ENCODE peak calls at places on chromosomes 6 and 20, in four cellular contexts. L is IMR-90; U is endothelial cell of umbilical vein; V is CD4-positive, alpha-beta memory T cell. B is an unnamed sample. For H3K4me1, the result is how much of the 10 kb centered on the place peaks cover.

GRCh38 chr6:165922309-165922794 is 245.3 kb downstream of the TBXT start:
- DNase-seq in V (no peak), U (no peak), L (peak), B (no peak)

GRCh38 chr6:107489636-107490567 is at the start of gene SOBP:
- DNase-seq in L (peak), V (peak), U (peak), B (peak)

GRCh38 chr6:73121421-73121993 is 103.8 kb downstream of the KHDC1L start:
- DNase-seq in U (peak), L (peak), V (no peak), B (no peak)

GRCh38 chr6:33213166-33213988 is 5.1 kb downstream of the RING1 start:
- DNase-seq in L (no peak), V (no peak), U (no peak), B (no peak)

GRCh38 chr20:42442728-42443127 is 747.0 kb downstream of the PTPRT start:
- DNase-seq in U (no peak), V (no peak), L (no peak), B (no peak)

GRCh38 chr6:120395330-120395729 is 939.0 kb downstream of the TBC1D32 start:
- DNase-seq in V (no peak), U (no peak), L (no peak), B (no peak)

GRCh38 chr6:107957165-107957908 is 671 bp downstream of the SEC63 start:
- DNase-seq in U (peak), V (peak), L (peak), B (peak)

GRCh38 chr6:12060780-12061619 is 48.9 kb downstream of the HIVEP1 start:
- DNase-seq in U (no peak), L (peak), V (peak), B (peak)

GRCh38 chr20:10306440-10307358 is 88.1 kb downstream of the SNAP25 start:
- DNase-seq in V (peak), U (peak), L (peak), B (no peak)

GRCh38 chr6:109340811-109341210 is 41.5 kb downstream of the CD164 start:
- DNase-seq in V (no peak), L (no peak), U (no peak), B (no peak)

GRCh38 chr6:84150680-84151079 is 76.8 kb downstream of the CEP162 start:
- DNase-seq in L (peak), U (no peak), V (no peak), B (no peak)

GRCh38 chr6:131756039-131756438 is 45.2 kb upstream of the CTAGE9 start:
- DNase-seq in L (no peak), U (no peak), V (no peak), B (no peak)

GRCh38 chr6:142892254-142893021 is 52.5 kb downstream of the HIVEP2 start:
- DNase-seq in L (no peak), V (no peak), U (no peak), B (no peak)

GRCh38 chr6:14728396-14729024 is 517.4 kb upstream of the JARID2 start:
- DNase-seq in U (no peak), V (no peak), L (peak), B (peak)

GRCh38 chr20:15487682-15488081 is 1085.6 kb downstream of the KIF16B start:
- DNase-seq in V (no peak), L (no peak), U (no peak), B (no peak)

GRCh38 chr6:20877008-20877937 is 343.0 kb downstream of the CDKAL1 start:
- DNase-seq in L (peak), U (peak), V (no peak), B (no peak)

GRCh38 chr20:62652894-62653305 is 10.6 kb downstream of the SLCO4A1 start:
- DNase-seq in L (no peak), V (no peak), U (no peak), B (no peak)
- H3K4me1 ChIP-seq in L (under half), V (under half), U (under half), B (half or more)

GRCh38 chr6:158337332-158337731 is 25.1 kb downstream of the TULP4 start:
- DNase-seq in V (no peak), U (no peak), L (no peak), B (no peak)

GRCh38 chr6:158334534-158334933 is 22.3 kb downstream of the TULP4 start:
- DNase-seq in L (no peak), U (no peak), V (no peak), B (no peak)

GRCh38 chr6:158344534-158344933 is 32.3 kb downstream of the TULP4 start:
- DNase-seq in V (no peak), L (no peak), U (no peak), B (no peak)

GRCh38 chr6:158338311-158339112 is 26.2 kb downstream of the TULP4 start:
- DNase-seq in L (no peak), V (no peak), U (no peak), B (no peak)

GRCh38 chr6:158340252-158340651 is 28.0 kb downstream of the TULP4 start:
- DNase-seq in L (no peak), V (no peak), U (no peak), B (no peak)
- H3K4me1 ChIP-seq in L (under half), V (under half), U (under half), B (under half)

GRCh38 chr6:149683256-149683860 is 34.5 kb downstream of the LATS1 start:
- DNase-seq in L (no peak), U (no peak), V (no peak), B (no peak)

GRCh38 chr6:149686230-149686629 is 31.7 kb downstream of the LATS1 start:
- DNase-seq in U (no peak), L (no peak), V (no peak), B (no peak)

DNA sequence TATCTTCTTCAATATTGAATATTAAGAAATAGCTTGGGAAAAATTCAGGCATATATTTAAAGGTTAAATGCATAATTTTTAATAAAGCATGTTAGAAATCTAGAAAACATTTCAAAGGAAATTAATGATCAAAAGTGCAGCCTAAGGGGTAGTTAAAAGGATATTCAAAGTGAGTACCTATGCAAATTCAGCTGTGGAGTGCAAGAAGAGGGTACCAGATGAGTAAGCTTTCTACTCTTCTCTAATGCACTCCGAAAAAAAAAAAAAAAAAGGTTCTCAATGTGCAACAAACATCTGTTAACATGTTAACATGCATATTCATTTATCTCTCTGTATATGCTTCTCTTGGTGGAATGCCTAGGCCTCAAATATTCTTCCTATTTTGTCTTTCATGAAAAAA is 32.0 kb upstream of the KATNA1 start:
- DNase-seq in V (no peak), U (no peak), L (no peak), B (no peak)
- H3K4me1 ChIP-seq in V (under half), U (under half), L (under half), B (under half)

GRCh38 chr20:19992996-19993908 is 23.9 kb upstream of the NAA20 start:
- DNase-seq in L (peak), U (peak), V (no peak), B (no peak)

GRCh38 chr20:19990911-19991707 is 26.1 kb upstream of the NAA20 start:
- DNase-seq in U (no peak), L (no peak), V (no peak), B (no peak)

GRCh38 chr20:19993937-19994667 is 23.1 kb upstream of the NAA20 start:
- DNase-seq in U (peak), V (no peak), L (peak), B (no peak)

GRCh38 chr20:19995220-19995863 is 21.8 kb upstream of the NAA20 start:
- DNase-seq in U (peak), L (peak), V (peak), B (peak)

GRCh38 chr20:19991826-19992225 is 25.3 kb upstream of the NAA20 start:
- DNase-seq in U (peak), V (no peak), L (peak), B (no peak)
- H3K4me1 ChIP-seq in U (under half), V (under half), L (under half), B (under half)

DNA sequence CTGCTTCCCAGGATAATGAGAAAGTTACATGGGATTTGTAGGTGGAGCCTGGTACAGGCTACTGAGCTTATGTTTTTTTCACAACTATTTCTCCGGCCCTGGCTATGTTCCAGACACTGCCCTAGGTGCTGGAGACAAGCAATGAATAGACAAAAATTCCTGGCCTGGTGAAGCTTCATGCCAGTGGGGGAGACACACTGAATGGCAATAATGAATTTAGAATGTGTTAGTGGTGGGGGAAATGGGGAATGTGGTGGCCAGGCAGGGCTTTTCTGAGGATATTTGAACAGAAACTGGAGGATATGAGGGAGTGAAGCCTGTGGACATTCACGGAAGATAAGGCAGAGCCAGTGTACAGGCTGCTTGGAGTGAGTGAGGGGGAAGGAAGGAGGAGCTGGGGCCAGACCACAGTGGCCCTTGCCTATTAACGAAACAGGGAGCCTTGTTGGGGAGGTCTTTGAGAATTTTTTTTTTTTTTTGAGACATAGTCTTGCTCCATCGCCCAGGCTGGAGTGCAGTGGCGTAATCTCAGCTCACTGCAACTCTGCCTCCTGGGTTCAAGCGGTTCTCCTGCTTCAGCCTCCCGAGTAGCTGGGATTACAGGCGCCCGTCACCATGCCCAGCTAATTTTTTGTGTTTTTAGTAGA is 6.6 kb downstream of the FOXS1 start:
- DNase-seq in L (no peak), U (peak), V (no peak), B (no peak)
- H3K4me1 ChIP-seq in L (under half), U (half or more), V (under half), B (under half)

DNA sequence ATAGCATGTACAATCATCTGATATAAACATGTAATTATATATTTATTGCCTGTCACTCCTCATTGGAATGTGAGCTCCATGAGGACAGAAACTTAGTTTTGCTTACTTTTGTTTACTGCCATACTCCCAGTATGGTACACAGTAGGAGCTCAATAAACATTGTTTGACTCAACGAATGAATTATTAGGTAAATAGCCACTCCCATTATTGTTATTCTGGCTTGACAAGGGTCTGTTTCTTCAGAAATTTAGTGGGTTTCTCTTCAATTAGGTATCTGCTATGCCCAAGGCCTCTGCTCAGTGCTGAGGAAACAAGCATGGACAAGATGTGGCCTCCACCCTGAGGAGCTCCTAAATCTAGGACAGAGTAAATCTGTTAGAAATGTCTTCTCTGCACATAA is 6.3 kb downstream of the BCL2L1 start:
- DNase-seq in L (no peak), U (no peak), V (no peak), B (no peak)
- H3K4me1 ChIP-seq in L (under half), U (half or more), V (half or more), B (half or more)

GRCh38 chr6:16670617-16671051 is 90.6 kb downstream of the ATXN1 start:
- DNase-seq in L (no peak), V (no peak), U (no peak), B (no peak)
- H3K4me1 ChIP-seq in L (under half), V (half or more), U (under half), B (under half)